ENCODE peak calls at places on chromosomes 4 and X, in four cellular contexts. H is activated T-cell treated with anti-CD3 and anti-CD28 coated beads, Interleukin-2, amount 50 U/mL, for 4 hours; Q is amygdala; G is thyroid gland. C is an unnamed sample.

GRCh38 chr4:76620723-76621463 is 185.9 kb downstream of the SHROOM3 start:
- DNase-seq in G (no peak), H (no peak), Q (no peak), C (no peak)

GRCh38 chr4:15682790-15683495 is 1.3 kb downstream of the FAM200B start:
- DNase-seq in G (no peak), H (no peak), Q (no peak), C (no peak)

GRCh38 chrX:65997978-65998717 is 41.7 kb downstream of the VSIG4 start:
- DNase-seq in Q (no peak), G (no peak), H (no peak), C (no peak)

GRCh38 chr4:2944882-2945526 is 18.2 kb downstream of the NOP14 start:
- DNase-seq in G (no peak), H (no peak), Q (no peak), C (no peak)

GRCh38 chr4:55038176-55038890 is 87.1 kb downstream of the KDR start:
- DNase-seq in H (no peak), Q (no peak), G (peak), C (no peak)

GRCh38 chr4:152009046-152009445 is 248.2 kb upstream of the GATB start:
- DNase-seq in G (no peak), Q (no peak), H (no peak), C (no peak)

GRCh38 chr4:151294833-151295496 is 18.0 kb downstream of the PRSS48 start:
- DNase-seq in H (no peak), G (no peak), Q (no peak), C (no peak)

GRCh38 chrX:147573266-147573665 is 338.5 kb upstream of the FMR1 start:
- DNase-seq in H (no peak), Q (no peak), G (no peak), C (no peak)

GRCh38 chr4:56698329-56698728 is 17.2 kb upstream of the HOPX start:
- DNase-seq in Q (no peak), H (no peak), G (peak), C (no peak)

GRCh38 chrX:102768984-102769761 is 48.6 kb downstream of the GPRASP3 start:
- DNase-seq in Q (peak), H (peak), G (peak), C (peak)

GRCh38 chrX:352181-352580 is 33.6 kb upstream of the GTPBP6 start:
- DNase-seq in Q (no peak), G (no peak), H (no peak), C (no peak)

GRCh38 chrX:55638933-55639332 is 15.7 kb downstream of the FOXR2 start:
- DNase-seq in H (no peak), Q (no peak), G (no peak), C (no peak)

GRCh38 chr4:117421706-117422105 is 336.3 kb upstream of the TRAM1L1 start:
- DNase-seq in G (no peak), H (no peak), Q (no peak), C (no peak)

GRCh38 chr4:39255266-39255665 is 72.9 kb downstream of the WDR19 start:
- DNase-seq in Q (no peak), G (no peak), H (no peak), C (no peak)

GRCh38 chrX:144809025-144809424 is 438.3 kb upstream of the SPANXN1 start:
- DNase-seq in G (no peak), H (no peak), Q (no peak), C (no peak)

GRCh38 chrX:29746326-29746725 is 469.0 kb upstream of the MAGEB2 start:
- DNase-seq in G (no peak), Q (no peak), H (no peak), C (no peak)

GRCh38 chrX:53395605-53396298 is 26.7 kb downstream of the SMC1A start:
- DNase-seq in H (no peak), Q (no peak), G (no peak), C (no peak)

GRCh38 chr4:152221816-152222516 is 313.9 kb downstream of the FBXW7 start:
- DNase-seq in H (no peak), Q (no peak), G (no peak), C (no peak)

GRCh38 chr4:100450449-100450848 is 67.4 kb downstream of the EMCN start:
- DNase-seq in H (no peak), G (no peak), Q (no peak), C (no peak)

GRCh38 chr4:38583102-38583501 is 80.9 kb upstream of the KLF3 start:
- DNase-seq in G (no peak), H (no peak), Q (no peak), C (no peak)

GRCh38 chr4:158768577-158769174 is at the start of gene FNIP2:
- DNase-seq in G (peak), H (peak), Q (peak), C (peak)

GRCh38 chr4:183588169-183588675 is 70.8 kb downstream of the RWDD4 start:
- DNase-seq in H (no peak), G (no peak), Q (no peak), C (peak)

GRCh38 chr4:44859477-44859876 is 133.1 kb upstream of the GNPDA2 start:
- DNase-seq in Q (no peak), H (no peak), G (no peak), C (no peak)

GRCh38 chr4:37879365-37879764 is 11.5 kb upstream of the TBC1D1 start:
- DNase-seq in G (no peak), Q (no peak), H (no peak), C (no peak)

GRCh38 chr4:155377281-155377680 is 516 bp upstream of the MAP9 start:
- DNase-seq in G (no peak), H (no peak), Q (no peak), C (no peak)

GRCh38 chr4:742742-743311 is 37.2 kb downstream of the PCGF3 start:
- DNase-seq in Q (peak), G (peak), H (peak), C (no peak)

GRCh38 chr4:108492816-108493595 is 127.4 kb upstream of the RPL34 start:
- DNase-seq in G (no peak), H (peak), Q (no peak), C (no peak)

GRCh38 chrX:134737061-134737460 is 78.8 kb upstream of the PLAC1 start:
- DNase-seq in G (no peak), Q (no peak), H (no peak), C (no peak)

GRCh38 chr4:3475041-3475712 is 12.1 kb downstream of the DOK7 start:
- DNase-seq in Q (no peak), H (no peak), G (no peak), C (no peak)

GRCh38 chrX:3175659-3176438 is 134.6 kb downstream of the ARSF start:
- DNase-seq in H (no peak), Q (no peak), G (no peak), C (no peak)

GRCh38 chrX:10011991-10012390 is 44.8 kb downstream of the CLDN34 start:
- DNase-seq in G (no peak), H (no peak), Q (no peak), C (no peak)

GRCh38 chr4:153143527-153144348 is 60.5 kb upstream of the TRIM2 start:
- DNase-seq in H (no peak), G (peak), Q (no peak), C (peak)

GRCh38 chr4:64306255-64306565 is 103.0 kb downstream of the TECRL start:
- DNase-seq in G (no peak), Q (no peak), H (no peak), C (no peak)

GRCh38 chrX:132740316-132741123 is 217.9 kb downstream of the HS6ST2 start:
- DNase-seq in G (no peak), H (no peak), Q (no peak), C (no peak)

GRCh38 chrX:53281321-53281822 is at the start of gene IQSEC2:
- DNase-seq in Q (peak), G (peak), H (no peak), C (peak)

GRCh38 chrX:14529288-14529989 is at the start of gene GLRA2:
- DNase-seq in H (no peak), G (peak), Q (peak), C (no peak)

C was measured in globus pallidus.